ENCODE peak calls at places on chromosome 18, in ten cellular contexts. Q is ovary, Z is heart left ventricle, C is fibroblast of mammary gland, U is GM20000, W is AG04450, S is fibroblast of pulmonary artery, T is GM13976, G is PC-3, B is mammary epithelial cell. Y is an unnamed sample.

GRCh38 chr18:31241900-31242409 is 76.0 kb upstream of the DSG1 start:
- DNase-seq in Q (no peak), Z (no peak), C (no peak), U (no peak), W (no peak), S (peak), T (no peak), G (peak), B (peak), Y (no peak)

GRCh38 chr18:3481696-3482210 is 31.8 kb downstream of the TGIF1 start:
- DNase-seq in Q (no peak), Z (no peak), C (peak), U (peak), W (peak), S (peak), T (peak), G (peak), B (no peak), Y (peak)

GRCh38 chr18:41532344-41533086 is 422.5 kb upstream of the PIK3C3 start:
- DNase-seq in Q (no peak), Z (no peak), C (no peak), U (no peak), W (no peak), S (peak), T (no peak), G (peak), B (no peak), Y (no peak)

GRCh38 chr18:55439036-55439435 is 149.0 kb downstream of the TCF4 start:
- DNase-seq in Q (no peak), Z (no peak), C (no peak), U (no peak), W (no peak), S (no peak), T (no peak), G (no peak), B (no peak), Y (no peak)

GRCh38 chr18:9413586-9413985 is 61.7 kb upstream of the RALBP1 start:
- DNase-seq in Q (no peak), Z (no peak), C (peak), U (no peak), W (peak), S (peak), T (no peak), G (no peak), B (no peak), Y (no peak)

GRCh38 chr18:12885500-12885899 is 1.5 kb upstream of the PTPN2 start:
- DNase-seq in Q (no peak), Z (no peak), C (no peak), U (no peak), W (no peak), S (no peak), T (peak), G (no peak), B (no peak), Y (no peak)

GRCh38 chr18:26756556-26756955 is 109.0 kb downstream of the AQP4 start:
- DNase-seq in Q (no peak), Z (no peak), C (no peak), U (no peak), W (no peak), S (no peak), T (no peak), G (no peak), B (no peak), Y (no peak)

GRCh38 chr18:3757361-3757760 is 307.4 kb downstream of the TGIF1 start:
- DNase-seq in Q (no peak), Z (no peak), C (no peak), U (no peak), W (no peak), S (no peak), T (no peak), G (no peak), B (no peak), Y (no peak)

GRCh38 chr18:79896746-79897145 is 54.7 kb downstream of the SLC66A2 start:
- DNase-seq in Q (no peak), Z (no peak), C (no peak), U (no peak), W (no peak), S (no peak), T (no peak), G (no peak), B (no peak), Y (no peak)

GRCh38 chr18:6836331-6836730 is 106.8 kb downstream of the ARHGAP28 start:
- DNase-seq in Q (no peak), Z (no peak), C (no peak), U (no peak), W (no peak), S (no peak), T (no peak), G (peak), B (peak), Y (no peak)

GRCh38 chr18:41126541-41127235 is 828.3 kb upstream of the PIK3C3 start:
- DNase-seq in Q (no peak), Z (no peak), C (peak), U (no peak), W (no peak), S (peak), T (no peak), G (peak), B (peak), Y (no peak)

GRCh38 chr18:3649135-3649558 is 199.2 kb downstream of the TGIF1 start:
- DNase-seq in Q (no peak), Z (no peak), C (no peak), U (no peak), W (no peak), S (no peak), T (no peak), G (no peak), B (no peak), Y (no peak)

GRCh38 chr18:22964116-22964515 is 31.0 kb downstream of the RBBP8 start:
- DNase-seq in Q (no peak), Z (no peak), C (no peak), U (no peak), W (no peak), S (peak), T (no peak), G (no peak), B (no peak), Y (no peak)

GRCh38 chr18:36187826-36188721 is 777 bp downstream of the MOCOS start:
- DNase-seq in Q (peak), Z (no peak), C (peak), U (peak), W (no peak), S (no peak), T (peak), G (peak), B (peak), Y (no peak)

GRCh38 chr18:34892379-34892778 is 148.8 kb upstream of the MAPRE2 start:
- DNase-seq in Q (no peak), Z (no peak), C (no peak), U (no peak), W (no peak), S (no peak), T (no peak), G (no peak), B (no peak), Y (no peak)

GRCh38 chr18:63342206-63342605 is 22.6 kb upstream of the BCL2 start:
- DNase-seq in Q (no peak), Z (no peak), C (peak), U (peak), W (no peak), S (peak), T (peak), G (peak), B (no peak), Y (peak)

GRCh38 chr18:79720359-79720733 is 40.7 kb downstream of the CTDP1 start:
- DNase-seq in Q (no peak), Z (no peak), C (no peak), U (no peak), W (no peak), S (peak), T (no peak), G (no peak), B (no peak), Y (no peak)

GRCh38 chr18:62848946-62849345 is 133.6 kb downstream of the PHLPP1 start:
- DNase-seq in Q (no peak), Z (no peak), C (peak), U (no peak), W (no peak), S (no peak), T (no peak), G (peak), B (no peak), Y (no peak)

GRCh38 chr18:32550958-32551357 is 80.3 kb upstream of the GAREM1 start:
- DNase-seq in Q (no peak), Z (no peak), C (no peak), U (no peak), W (no peak), S (no peak), T (no peak), G (no peak), B (no peak), Y (no peak)
- TF ChIP-seq CTCF in Q (no peak), Z (no peak), C (no peak), U (no peak), W (peak), S (peak), T (no peak), G (no peak), B (no peak), Y (no peak)

GRCh38 chr18:75241705-75242104 is 31.1 kb downstream of the TSHZ1 start:
- DNase-seq in Q (no peak), Z (no peak), C (no peak), U (no peak), W (no peak), S (no peak), T (no peak), G (no peak), B (no peak), Y (no peak)

GRCh38 chr18:75247601-75248421 is 37.2 kb downstream of the TSHZ1 start:
- DNase-seq in Q (no peak), Z (no peak), C (peak), U (peak), W (no peak), S (peak), T (no peak), G (peak), B (peak), Y (peak)

GRCh38 chr18:75244914-75245313 is 34.3 kb downstream of the TSHZ1 start:
- DNase-seq in Q (no peak), Z (no peak), C (no peak), U (no peak), W (no peak), S (no peak), T (no peak), G (no peak), B (no peak), Y (no peak)

GRCh38 chr18:75247041-75247551 is 36.5 kb downstream of the TSHZ1 start:
- DNase-seq in Q (no peak), Z (no peak), C (peak), U (peak), W (no peak), S (peak), T (no peak), G (no peak), B (peak), Y (peak)

GRCh38 chr18:75244336-75244735 is 33.7 kb downstream of the TSHZ1 start:
- DNase-seq in Q (no peak), Z (no peak), C (no peak), U (peak), W (no peak), S (no peak), T (no peak), G (peak), B (peak), Y (no peak)
- TF ChIP-seq CTCF in Q (no peak), Z (peak), C (no peak), U (peak), W (no peak), S (no peak), T (no peak), G (peak), B (peak), Y (peak)

DNA sequence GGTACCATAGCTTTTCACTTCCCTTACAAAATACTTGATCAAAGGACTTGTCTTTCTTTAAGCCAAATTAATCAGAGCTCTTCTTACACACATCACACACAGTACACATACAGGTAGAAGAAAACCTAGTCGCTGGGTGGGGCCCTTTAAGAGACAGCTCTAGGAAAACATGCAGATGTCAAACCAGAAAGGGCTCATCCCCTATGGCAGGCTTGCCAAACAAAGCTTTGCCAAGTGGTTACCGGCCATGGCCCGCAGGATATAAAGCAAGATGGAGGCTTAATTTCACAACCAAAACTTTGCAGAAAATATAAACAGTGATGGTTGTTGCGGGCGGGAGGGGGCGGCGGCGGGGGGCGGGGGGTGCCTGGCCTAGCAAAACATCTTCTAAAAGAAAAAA is 2156.0 kb upstream of the PIK3C3 start:
- DNase-seq in Q (no peak), Z (no peak), C (peak), U (no peak), W (no peak), S (peak), T (no peak), G (peak), B (peak), Y (no peak)
- TF ChIP-seq CTCF in Q (no peak), Z (no peak), C (no peak), U (no peak), W (no peak), S (no peak), T (no peak), G (no peak), B (no peak), Y (no peak)

GRCh38 chr18:45353530-45353929 is 261.7 kb upstream of the SLC14A2 start:
- DNase-seq in Q (no peak), Z (no peak), C (peak), U (no peak), W (no peak), S (no peak), T (no peak), G (peak), B (peak), Y (no peak)
- TF ChIP-seq CTCF in Q (no peak), Z (no peak), C (no peak), U (no peak), W (no peak), S (no peak), T (no peak), G (no peak), B (no peak), Y (no peak)

GRCh38 chr18:58045265-58046086 is 1.4 kb downstream of the NEDD4L start:
- DNase-seq in Q (peak), Z (peak), C (no peak), U (peak), W (no peak), S (peak), T (peak), G (peak), B (peak), Y (peak)
- TF ChIP-seq CTCF in Q (no peak), Z (no peak), C (no peak), U (no peak), W (no peak), S (no peak), T (no peak), G (peak), B (no peak), Y (no peak)